ENCODE peak calls at places on chromosomes 1 and 21, in four cellular contexts. One of them, this sample, is unnamed.
A peak's percentile ranks its signal among the peaks of the same experiment; 100 is the strongest.

GRCh38 chr1:73044241-73044640 is 761.9 kb upstream of the NEGR1 start:
- DNase-seq in activated CD8-positive, alpha-beta memory T cell treated with anti-CD3 and anti-CD28 coated beads, Interleukin-2, amount 50 U/mL, for 48 hours: no peak
- DNase-seq in stimulated activated CD4-positive, alpha-beta T cell treated with anti-CD3 and anti-CD28 coated beads, Interleukin-12 subunit alpha, Interleukin-12 subunit beta, amount 100 ng/mL, for 4 hours: no peak
- DNase-seq in hepatic stellate cell: no peak
- DNase-seq in this sample: no peak

GRCh38 chr1:173114381-173114780 is 63.6 kb upstream of the TNFSF18 start:
- DNase-seq in activated CD8-positive, alpha-beta memory T cell treated with anti-CD3 and anti-CD28 coated beads, Interleukin-2, amount 50 U/mL, for 48 hours: no peak
- DNase-seq in hepatic stellate cell: no peak
- DNase-seq in stimulated activated CD4-positive, alpha-beta T cell treated with anti-CD3 and anti-CD28 coated beads, Interleukin-12 subunit alpha, Interleukin-12 subunit beta, amount 100 ng/mL, for 4 hours: no peak
- DNase-seq in this sample: no peak

GRCh38 chr1:167453156-167453555 is 65.2 kb downstream of the CD247 start:
- DNase-seq in hepatic stellate cell: no peak
- DNase-seq in activated CD8-positive, alpha-beta memory T cell treated with anti-CD3 and anti-CD28 coated beads, Interleukin-2, amount 50 U/mL, for 48 hours: no peak
- DNase-seq in stimulated activated CD4-positive, alpha-beta T cell treated with anti-CD3 and anti-CD28 coated beads, Interleukin-12 subunit alpha, Interleukin-12 subunit beta, amount 100 ng/mL, for 4 hours: no peak
- DNase-seq in this sample: no peak

GRCh38 chr1:18875107-18875795 is 15.8 kb upstream of the TAS1R2 start:
- DNase-seq in activated CD8-positive, alpha-beta memory T cell treated with anti-CD3 and anti-CD28 coated beads, Interleukin-2, amount 50 U/mL, for 48 hours: peak; percentile 88
- DNase-seq in hepatic stellate cell: peak; percentile 94
- DNase-seq in stimulated activated CD4-positive, alpha-beta T cell treated with anti-CD3 and anti-CD28 coated beads, Interleukin-12 subunit alpha, Interleukin-12 subunit beta, amount 100 ng/mL, for 4 hours: peak; percentile 64
- DNase-seq in this sample: peak; percentile 91

GRCh38 chr1:231841616-231842344 is 215.2 kb downstream of the DISC1 start:
- DNase-seq in stimulated activated CD4-positive, alpha-beta T cell treated with anti-CD3 and anti-CD28 coated beads, Interleukin-12 subunit alpha, Interleukin-12 subunit beta, amount 100 ng/mL, for 4 hours: no peak
- DNase-seq in activated CD8-positive, alpha-beta memory T cell treated with anti-CD3 and anti-CD28 coated beads, Interleukin-2, amount 50 U/mL, for 48 hours: no peak
- DNase-seq in hepatic stellate cell: no peak
- DNase-seq in this sample: peak; percentile 60

GRCh38 chr1:241551759-241552638 is 19.8 kb downstream of the KMO start:
- DNase-seq in activated CD8-positive, alpha-beta memory T cell treated with anti-CD3 and anti-CD28 coated beads, Interleukin-2, amount 50 U/mL, for 48 hours: peak; percentile 63
- DNase-seq in stimulated activated CD4-positive, alpha-beta T cell treated with anti-CD3 and anti-CD28 coated beads, Interleukin-12 subunit alpha, Interleukin-12 subunit beta, amount 100 ng/mL, for 4 hours: peak; percentile 37
- DNase-seq in hepatic stellate cell: no peak
- DNase-seq in this sample: no peak

GRCh38 chr1:247740721-247741120 is 2.3 kb downstream of the OR14K1 start:
- DNase-seq in activated CD8-positive, alpha-beta memory T cell treated with anti-CD3 and anti-CD28 coated beads, Interleukin-2, amount 50 U/mL, for 48 hours: no peak
- DNase-seq in stimulated activated CD4-positive, alpha-beta T cell treated with anti-CD3 and anti-CD28 coated beads, Interleukin-12 subunit alpha, Interleukin-12 subunit beta, amount 100 ng/mL, for 4 hours: no peak
- DNase-seq in hepatic stellate cell: peak; percentile 7
- DNase-seq in this sample: no peak

GRCh38 chr1:206738370-206739366 is 31.9 kb upstream of the IL19 start:
- DNase-seq in stimulated activated CD4-positive, alpha-beta T cell treated with anti-CD3 and anti-CD28 coated beads, Interleukin-12 subunit alpha, Interleukin-12 subunit beta, amount 100 ng/mL, for 4 hours: no peak
- DNase-seq in activated CD8-positive, alpha-beta memory T cell treated with anti-CD3 and anti-CD28 coated beads, Interleukin-2, amount 50 U/mL, for 48 hours: no peak
- DNase-seq in hepatic stellate cell: no peak
- DNase-seq in this sample: peak; percentile 42

GRCh38 chr21:36059823-36060158 is 535 bp downstream of the SETD4 start:
- DNase-seq in activated CD8-positive, alpha-beta memory T cell treated with anti-CD3 and anti-CD28 coated beads, Interleukin-2, amount 50 U/mL, for 48 hours: no peak
- DNase-seq in stimulated activated CD4-positive, alpha-beta T cell treated with anti-CD3 and anti-CD28 coated beads, Interleukin-12 subunit alpha, Interleukin-12 subunit beta, amount 100 ng/mL, for 4 hours: no peak
- DNase-seq in hepatic stellate cell: peak; percentile 49
- DNase-seq in this sample: no peak

GRCh38 chr1:209526137-209526536 is 57.4 kb upstream of the CAMK1G start:
- DNase-seq in hepatic stellate cell: no peak
- DNase-seq in stimulated activated CD4-positive, alpha-beta T cell treated with anti-CD3 and anti-CD28 coated beads, Interleukin-12 subunit alpha, Interleukin-12 subunit beta, amount 100 ng/mL, for 4 hours: no peak
- DNase-seq in activated CD8-positive, alpha-beta memory T cell treated with anti-CD3 and anti-CD28 coated beads, Interleukin-2, amount 50 U/mL, for 48 hours: no peak
- DNase-seq in this sample: no peak

GRCh38 chr1:197868751-197869501 is 33.5 kb upstream of the C1orf53 start:
- DNase-seq in stimulated activated CD4-positive, alpha-beta T cell treated with anti-CD3 and anti-CD28 coated beads, Interleukin-12 subunit alpha, Interleukin-12 subunit beta, amount 100 ng/mL, for 4 hours: peak; percentile 6
- DNase-seq in hepatic stellate cell: peak; percentile 36
- DNase-seq in activated CD8-positive, alpha-beta memory T cell treated with anti-CD3 and anti-CD28 coated beads, Interleukin-2, amount 50 U/mL, for 48 hours: no peak
- DNase-seq in this sample: peak; percentile 78

GRCh38 chr1:176559474-176560390 is 96.8 kb downstream of the PAPPA2 start:
- DNase-seq in stimulated activated CD4-positive, alpha-beta T cell treated with anti-CD3 and anti-CD28 coated beads, Interleukin-12 subunit alpha, Interleukin-12 subunit beta, amount 100 ng/mL, for 4 hours: no peak
- DNase-seq in activated CD8-positive, alpha-beta memory T cell treated with anti-CD3 and anti-CD28 coated beads, Interleukin-2, amount 50 U/mL, for 48 hours: peak; percentile 54
- DNase-seq in hepatic stellate cell: peak; percentile 37
- DNase-seq in this sample: peak; percentile 66

GRCh38 chr21:32993894-32994293 is 31.8 kb upstream of the OLIG2 start:
- DNase-seq in activated CD8-positive, alpha-beta memory T cell treated with anti-CD3 and anti-CD28 coated beads, Interleukin-2, amount 50 U/mL, for 48 hours: no peak
- DNase-seq in hepatic stellate cell: no peak
- DNase-seq in stimulated activated CD4-positive, alpha-beta T cell treated with anti-CD3 and anti-CD28 coated beads, Interleukin-12 subunit alpha, Interleukin-12 subunit beta, amount 100 ng/mL, for 4 hours: no peak
- DNase-seq in this sample: no peak

GRCh38 chr1:10171105-10171767 is 39.1 kb upstream of the KIF1B start:
- DNase-seq in stimulated activated CD4-positive, alpha-beta T cell treated with anti-CD3 and anti-CD28 coated beads, Interleukin-12 subunit alpha, Interleukin-12 subunit beta, amount 100 ng/mL, for 4 hours: no peak
- DNase-seq in activated CD8-positive, alpha-beta memory T cell treated with anti-CD3 and anti-CD28 coated beads, Interleukin-2, amount 50 U/mL, for 48 hours: no peak
- DNase-seq in hepatic stellate cell: no peak
- DNase-seq in this sample: no peak

GRCh38 chr1:96598416-96599168 is 123.0 kb upstream of the PTBP2 start:
- DNase-seq in hepatic stellate cell: no peak
- DNase-seq in activated CD8-positive, alpha-beta memory T cell treated with anti-CD3 and anti-CD28 coated beads, Interleukin-2, amount 50 U/mL, for 48 hours: no peak
- DNase-seq in stimulated activated CD4-positive, alpha-beta T cell treated with anti-CD3 and anti-CD28 coated beads, Interleukin-12 subunit alpha, Interleukin-12 subunit beta, amount 100 ng/mL, for 4 hours: no peak
- DNase-seq in this sample: peak; percentile 10

GRCh38 chr1:29711582-29712274 is 475.4 kb downstream of the PTPRU start:
- DNase-seq in activated CD8-positive, alpha-beta memory T cell treated with anti-CD3 and anti-CD28 coated beads, Interleukin-2, amount 50 U/mL, for 48 hours: peak; percentile 67
- DNase-seq in hepatic stellate cell: peak; percentile 78
- DNase-seq in stimulated activated CD4-positive, alpha-beta T cell treated with anti-CD3 and anti-CD28 coated beads, Interleukin-12 subunit alpha, Interleukin-12 subunit beta, amount 100 ng/mL, for 4 hours: no peak
- DNase-seq in this sample: peak; percentile 66

GRCh38 chr1:86394416-86394815 is 1.7 kb downstream of the ODF2L start:
- DNase-seq in activated CD8-positive, alpha-beta memory T cell treated with anti-CD3 and anti-CD28 coated beads, Interleukin-2, amount 50 U/mL, for 48 hours: no peak
- DNase-seq in hepatic stellate cell: no peak
- DNase-seq in stimulated activated CD4-positive, alpha-beta T cell treated with anti-CD3 and anti-CD28 coated beads, Interleukin-12 subunit alpha, Interleukin-12 subunit beta, amount 100 ng/mL, for 4 hours: no peak
- DNase-seq in this sample: peak; percentile 70

GRCh38 chr1:24119859-24120756 is 8.2 kb upstream of the MYOM3 start:
- DNase-seq in activated CD8-positive, alpha-beta memory T cell treated with anti-CD3 and anti-CD28 coated beads, Interleukin-2, amount 50 U/mL, for 48 hours: no peak
- DNase-seq in hepatic stellate cell: no peak
- DNase-seq in stimulated activated CD4-positive, alpha-beta T cell treated with anti-CD3 and anti-CD28 coated beads, Interleukin-12 subunit alpha, Interleukin-12 subunit beta, amount 100 ng/mL, for 4 hours: no peak
- DNase-seq in this sample: peak; percentile 80

GRCh38 chr1:100077525-100077924 is 55.2 kb downstream of the SASS6 start:
- DNase-seq in hepatic stellate cell: no peak
- DNase-seq in activated CD8-positive, alpha-beta memory T cell treated with anti-CD3 and anti-CD28 coated beads, Interleukin-2, amount 50 U/mL, for 48 hours: no peak
- DNase-seq in stimulated activated CD4-positive, alpha-beta T cell treated with anti-CD3 and anti-CD28 coated beads, Interleukin-12 subunit alpha, Interleukin-12 subunit beta, amount 100 ng/mL, for 4 hours: no peak
- DNase-seq in this sample: peak; percentile 49

GRCh38 chr1:147612366-147612765 is 58.0 kb downstream of the ACP6 start:
- DNase-seq in stimulated activated CD4-positive, alpha-beta T cell treated with anti-CD3 and anti-CD28 coated beads, Interleukin-12 subunit alpha, Interleukin-12 subunit beta, amount 100 ng/mL, for 4 hours: no peak
- DNase-seq in activated CD8-positive, alpha-beta memory T cell treated with anti-CD3 and anti-CD28 coated beads, Interleukin-2, amount 50 U/mL, for 48 hours: no peak
- DNase-seq in hepatic stellate cell: no peak
- DNase-seq in this sample: no peak

GRCh38 chr1:204128964-204129896 is 22.6 kb downstream of the ETNK2 start:
- DNase-seq in stimulated activated CD4-positive, alpha-beta T cell treated with anti-CD3 and anti-CD28 coated beads, Interleukin-12 subunit alpha, Interleukin-12 subunit beta, amount 100 ng/mL, for 4 hours: peak; percentile 53
- DNase-seq in hepatic stellate cell: peak; percentile 94
- DNase-seq in activated CD8-positive, alpha-beta memory T cell treated with anti-CD3 and anti-CD28 coated beads, Interleukin-2, amount 50 U/mL, for 48 hours: peak; percentile 82
- DNase-seq in this sample: peak; percentile 74

GRCh38 chr1:59013276-59013927 is 229.6 kb upstream of the JUN start:
- DNase-seq in hepatic stellate cell: peak; percentile 36
- DNase-seq in stimulated activated CD4-positive, alpha-beta T cell treated with anti-CD3 and anti-CD28 coated beads, Interleukin-12 subunit alpha, Interleukin-12 subunit beta, amount 100 ng/mL, for 4 hours: no peak
- DNase-seq in activated CD8-positive, alpha-beta memory T cell treated with anti-CD3 and anti-CD28 coated beads, Interleukin-2, amount 50 U/mL, for 48 hours: no peak
- DNase-seq in this sample: peak; percentile 69

GRCh38 chr1:209883341-209883971 is 54.6 kb upstream of the SYT14 start:
- DNase-seq in hepatic stellate cell: peak; percentile 68
- DNase-seq in stimulated activated CD4-positive, alpha-beta T cell treated with anti-CD3 and anti-CD28 coated beads, Interleukin-12 subunit alpha, Interleukin-12 subunit beta, amount 100 ng/mL, for 4 hours: no peak
- DNase-seq in activated CD8-positive, alpha-beta memory T cell treated with anti-CD3 and anti-CD28 coated beads, Interleukin-2, amount 50 U/mL, for 48 hours: no peak
- DNase-seq in this sample: peak; percentile 78

GRCh38 chr1:14593279-14593678 is 5.2 kb upstream of the KAZN start:
- DNase-seq in stimulated activated CD4-positive, alpha-beta T cell treated with anti-CD3 and anti-CD28 coated beads, Interleukin-12 subunit alpha, Interleukin-12 subunit beta, amount 100 ng/mL, for 4 hours: no peak
- DNase-seq in activated CD8-positive, alpha-beta memory T cell treated with anti-CD3 and anti-CD28 coated beads, Interleukin-2, amount 50 U/mL, for 48 hours: no peak
- DNase-seq in hepatic stellate cell: no peak
- DNase-seq in this sample: no peak

GRCh38 chr1:11650331-11650991 is 3.8 kb downstream of the FBXO2 start:
- DNase-seq in hepatic stellate cell: peak; percentile 75
- DNase-seq in activated CD8-positive, alpha-beta memory T cell treated with anti-CD3 and anti-CD28 coated beads, Interleukin-2, amount 50 U/mL, for 48 hours: peak; percentile 90
- DNase-seq in stimulated activated CD4-positive, alpha-beta T cell treated with anti-CD3 and anti-CD28 coated beads, Interleukin-12 subunit alpha, Interleukin-12 subunit beta, amount 100 ng/mL, for 4 hours: peak; percentile 68
- DNase-seq in this sample: peak; percentile 78

GRCh38 chr1:54865238-54866073 is 21.5 kb downstream of the DHCR24 start:
- DNase-seq in activated CD8-positive, alpha-beta memory T cell treated with anti-CD3 and anti-CD28 coated beads, Interleukin-2, amount 50 U/mL, for 48 hours: no peak
- DNase-seq in hepatic stellate cell: no peak
- DNase-seq in stimulated activated CD4-positive, alpha-beta T cell treated with anti-CD3 and anti-CD28 coated beads, Interleukin-12 subunit alpha, Interleukin-12 subunit beta, amount 100 ng/mL, for 4 hours: no peak
- DNase-seq in this sample: no peak

GRCh38 chr21:25759573-25759972 is 24.8 kb downstream of the GABPA start:
- DNase-seq in hepatic stellate cell: no peak
- DNase-seq in stimulated activated CD4-positive, alpha-beta T cell treated with anti-CD3 and anti-CD28 coated beads, Interleukin-12 subunit alpha, Interleukin-12 subunit beta, amount 100 ng/mL, for 4 hours: no peak
- DNase-seq in activated CD8-positive, alpha-beta memory T cell treated with anti-CD3 and anti-CD28 coated beads, Interleukin-2, amount 50 U/mL, for 48 hours: no peak
- DNase-seq in this sample: peak; percentile 68

GRCh38 chr1:89525169-89525855 is 683 bp downstream of the LRRC8B start:
- DNase-seq in activated CD8-positive, alpha-beta memory T cell treated with anti-CD3 and anti-CD28 coated beads, Interleukin-2, amount 50 U/mL, for 48 hours: peak; percentile 77
- DNase-seq in hepatic stellate cell: no peak
- DNase-seq in stimulated activated CD4-positive, alpha-beta T cell treated with anti-CD3 and anti-CD28 coated beads, Interleukin-12 subunit alpha, Interleukin-12 subunit beta, amount 100 ng/mL, for 4 hours: peak; percentile 37
- DNase-seq in this sample: no peak

GRCh38 chr1:30879126-30879786 is 29.3 kb downstream of the SDC3 start:
- DNase-seq in stimulated activated CD4-positive, alpha-beta T cell treated with anti-CD3 and anti-CD28 coated beads, Interleukin-12 subunit alpha, Interleukin-12 subunit beta, amount 100 ng/mL, for 4 hours: no peak
- DNase-seq in hepatic stellate cell: no peak
- DNase-seq in activated CD8-positive, alpha-beta memory T cell treated with anti-CD3 and anti-CD28 coated beads, Interleukin-2, amount 50 U/mL, for 48 hours: no peak
- DNase-seq in this sample: no peak

GRCh38 chr1:27963393-27963792 is 3.6 kb downstream of the XKR8 start:
- DNase-seq in hepatic stellate cell: no peak
- DNase-seq in stimulated activated CD4-positive, alpha-beta T cell treated with anti-CD3 and anti-CD28 coated beads, Interleukin-12 subunit alpha, Interleukin-12 subunit beta, amount 100 ng/mL, for 4 hours: no peak
- DNase-seq in activated CD8-positive, alpha-beta memory T cell treated with anti-CD3 and anti-CD28 coated beads, Interleukin-2, amount 50 U/mL, for 48 hours: no peak
- DNase-seq in this sample: no peak

GRCh38 chr21:29849735-29850176 is 90.0 kb downstream of the GRIK1 start:
- DNase-seq in activated CD8-positive, alpha-beta memory T cell treated with anti-CD3 and anti-CD28 coated beads, Interleukin-2, amount 50 U/mL, for 48 hours: peak; percentile 54
- DNase-seq in stimulated activated CD4-positive, alpha-beta T cell treated with anti-CD3 and anti-CD28 coated beads, Interleukin-12 subunit alpha, Interleukin-12 subunit beta, amount 100 ng/mL, for 4 hours: peak; percentile 20
- DNase-seq in hepatic stellate cell: peak; percentile 23
- DNase-seq in this sample: peak; percentile 73

GRCh38 chr1:115641762-115642167 is at the start of gene VANGL1:
- DNase-seq in stimulated activated CD4-positive, alpha-beta T cell treated with anti-CD3 and anti-CD28 coated beads, Interleukin-12 subunit alpha, Interleukin-12 subunit beta, amount 100 ng/mL, for 4 hours: peak; percentile 47
- DNase-seq in hepatic stellate cell: peak; percentile 75
- DNase-seq in activated CD8-positive, alpha-beta memory T cell treated with anti-CD3 and anti-CD28 coated beads, Interleukin-2, amount 50 U/mL, for 48 hours: peak; percentile 77
- DNase-seq in this sample: peak; percentile 58

GRCh38 chr1:7218210-7218832 is 433.1 kb downstream of the CAMTA1 start:
- DNase-seq in hepatic stellate cell: no peak
- DNase-seq in stimulated activated CD4-positive, alpha-beta T cell treated with anti-CD3 and anti-CD28 coated beads, Interleukin-12 subunit alpha, Interleukin-12 subunit beta, amount 100 ng/mL, for 4 hours: peak; percentile 5
- DNase-seq in activated CD8-positive, alpha-beta memory T cell treated with anti-CD3 and anti-CD28 coated beads, Interleukin-2, amount 50 U/mL, for 48 hours: peak; percentile 57
- DNase-seq in this sample: peak; percentile 42

GRCh38 chr1:29506678-29507225 is 270.4 kb downstream of the PTPRU start:
- DNase-seq in stimulated activated CD4-positive, alpha-beta T cell treated with anti-CD3 and anti-CD28 coated beads, Interleukin-12 subunit alpha, Interleukin-12 subunit beta, amount 100 ng/mL, for 4 hours: no peak
- DNase-seq in activated CD8-positive, alpha-beta memory T cell treated with anti-CD3 and anti-CD28 coated beads, Interleukin-2, amount 50 U/mL, for 48 hours: peak; percentile 26
- DNase-seq in hepatic stellate cell: no peak
- DNase-seq in this sample: no peak

This sample was measured in fibroblast of pulmonary artery.